ENCODE peak calls at places on chromosome 6, in four cellular contexts. J is fibroblast of pulmonary artery; W is CD8-positive, alpha-beta T cell; C is adrenal gland. Y is an unnamed sample.

GRCh38 chr6:112320561-112321300 is 26.4 kb upstream of the RFPL4B start:
- DNase-seq in J (no peak), W (no peak), C (no peak), Y (no peak)

GRCh38 chr6:115120394-115120793 is 777.6 kb upstream of the HS3ST5 start:
- DNase-seq in J (no peak), W (no peak), C (no peak), Y (no peak)

GRCh38 chr6:161010418-161010817 is 18.8 kb downstream of the MAP3K4 start:
- DNase-seq in J (peak; percentile 67), W (no peak), C (no peak), Y (peak; percentile 39)

GRCh38 chr6:107064579-107065065 is 36.6 kb downstream of the MTRES1 start:
- DNase-seq in J (peak; percentile 79), W (no peak), C (peak; percentile 81), Y (peak; percentile 72)

GRCh38 chr6:1348675-1349074 is 36.8 kb downstream of the FOXQ1 start:
- DNase-seq in J (peak; percentile 86), W (no peak), C (no peak), Y (peak; percentile 51)

GRCh38 chr6:167079853-167080297 is 43.0 kb upstream of the CCR6 start:
- DNase-seq in J (no peak), W (no peak), C (no peak), Y (no peak)

GRCh38 chr6:11043961-11044711 is at the start of gene ELOVL2:
- DNase-seq in J (peak; percentile 53), W (no peak), C (peak; percentile 34), Y (peak; percentile 27)

GRCh38 chr6:149060985-149061760 is 256.3 kb upstream of the TAB2 start:
- DNase-seq in J (peak; percentile 52), W (no peak), C (no peak), Y (peak; percentile 20)

GRCh38 chr6:161417712-161418457 is 144.0 kb upstream of the AGPAT4 start:
- DNase-seq in J (peak; percentile 93), W (no peak), C (peak; percentile 13), Y (peak; percentile 83)

GRCh38 chr6:19895866-19896579 is 58.9 kb downstream of the ID4 start:
- DNase-seq in J (no peak), W (no peak), C (no peak), Y (no peak)

GRCh38 chr6:141421378-141421777 is 711.3 kb upstream of the GJE1 start:
- DNase-seq in J (peak; percentile 77), W (no peak), C (no peak), Y (peak; percentile 85)

GRCh38 chr6:147603392-147604081 is 95.0 kb downstream of the SAMD5 start:
- DNase-seq in J (no peak), W (no peak), C (no peak), Y (no peak)

GRCh38 chr6:14499309-14499708 is 381.7 kb downstream of the CD83 start:
- DNase-seq in J (no peak), W (no peak), C (no peak), Y (no peak)

GRCh38 chr6:144219056-144219685 is 66.0 kb upstream of the UTRN start:
- DNase-seq in J (peak; percentile 76), W (no peak), C (no peak), Y (peak; percentile 69)

GRCh38 chr6:37783025-37783825 is 36.3 kb upstream of the ZFAND3 start:
- DNase-seq in J (no peak), W (no peak), C (no peak), Y (peak; percentile 41)

GRCh38 chr6:159473435-159473834 is 219.6 kb downstream of the SOD2 start:
- DNase-seq in J (no peak), W (no peak), C (no peak), Y (no peak)

GRCh38 chr6:39439342-39440038 is 117.0 kb upstream of the KCNK16 start:
- DNase-seq in J (no peak), W (no peak), C (no peak), Y (no peak)

GRCh38 chr6:134593887-134594286 is 276.0 kb upstream of the SGK1 start:
- DNase-seq in J (no peak), W (no peak), C (no peak), Y (no peak)

DNA sequence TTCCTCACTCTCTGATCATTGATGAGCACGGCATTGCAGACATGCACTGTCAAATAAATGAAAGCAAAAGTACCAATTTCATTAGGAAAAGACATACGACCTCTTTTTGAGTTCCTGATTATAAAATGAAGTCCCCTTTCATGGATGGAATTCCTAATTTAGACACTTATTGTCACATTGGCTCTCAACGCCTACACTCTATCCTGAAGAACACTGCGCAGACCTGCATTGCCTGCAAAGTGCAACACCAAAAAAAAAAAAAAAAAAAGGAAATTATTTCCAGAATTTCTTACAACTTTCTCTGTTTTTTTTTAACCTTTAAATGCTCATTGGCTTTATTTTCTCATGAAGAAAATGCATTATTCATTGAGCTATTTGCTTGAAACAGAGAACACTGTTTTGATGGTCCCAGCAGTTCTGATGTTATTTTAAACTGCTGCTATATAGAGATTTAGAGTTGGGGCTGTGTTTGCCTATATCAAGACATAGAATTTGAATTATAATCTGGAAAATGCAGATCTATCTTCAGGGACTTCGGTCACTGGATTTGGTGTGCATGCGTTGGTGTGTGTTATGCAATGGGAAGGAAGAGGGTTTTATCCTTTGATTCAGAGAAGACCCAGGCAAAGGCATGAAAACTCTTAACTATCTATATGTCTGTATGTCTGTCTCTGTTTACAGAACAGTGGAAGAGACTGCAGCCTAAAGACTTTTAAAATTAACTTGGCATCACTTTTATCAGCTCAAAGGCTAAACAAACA is 1.8 kb downstream of the ADGRB3 start:
- DNase-seq in J (no peak), W (no peak), C (no peak), Y (no peak)
- H3K4me3 ChIP-seq in J (peak overlapping the region; percentile 69), W (no peak overlapping the region), C (no peak overlapping the region), Y (no peak overlapping the region)

GRCh38 chr6:44221291-44221960 is 2.0 kb upstream of the SLC29A1 start:
- DNase-seq in J (peak; percentile 87), W (peak; percentile 61), C (peak; percentile 96), Y (peak; percentile 77)
- H3K4me3 ChIP-seq in J (no peak overlapping the region), W (no peak overlapping the region), C (no peak overlapping the region), Y (no peak overlapping the region)

GRCh38 chr6:140083375-140083774 is 708.9 kb upstream of the CITED2 start:
- DNase-seq in J (no peak), W (no peak), C (no peak), Y (no peak)
- H3K4me3 ChIP-seq in J (no peak overlapping the region), W (no peak overlapping the region), C (no peak overlapping the region), Y (no peak overlapping the region)

GRCh38 chr6:85113934-85114582 is 335.8 kb upstream of the NT5E start:
- DNase-seq in J (peak; percentile 89), W (no peak), C (no peak), Y (peak; percentile 51)

GRCh38 chr6:85115876-85116275 is 334.0 kb upstream of the NT5E start:
- DNase-seq in J (no peak), W (no peak), C (no peak), Y (no peak)

GRCh38 chr6:85112540-85112939 is 337.3 kb upstream of the NT5E start:
- DNase-seq in J (no peak), W (no peak), C (no peak), Y (no peak)

GRCh38 chr6:85116475-85116874 is 333.4 kb upstream of the NT5E start:
- DNase-seq in J (no peak), W (no peak), C (no peak), Y (no peak)

GRCh38 chr6:85114583-85114939 is 335.3 kb upstream of the NT5E start:
- DNase-seq in J (no peak), W (no peak), C (no peak), Y (no peak)
- H3K4me3 ChIP-seq in J (peak overlapping the region; percentile 52), W (no peak overlapping the region), C (no peak overlapping the region), Y (peak overlapping the region; percentile 58)

GRCh38 chr6:30678964-30679726 is 6.3 kb upstream of the DHX16 start:
- DNase-seq in J (peak; percentile 82), W (peak; percentile 91), C (peak; percentile 89), Y (peak; percentile 76)
- H3K4me3 ChIP-seq in J (peak overlapping the region; percentile 29), W (peak overlapping the region; percentile 86), C (no peak overlapping the region), Y (peak overlapping the region; percentile 42)

DNA sequence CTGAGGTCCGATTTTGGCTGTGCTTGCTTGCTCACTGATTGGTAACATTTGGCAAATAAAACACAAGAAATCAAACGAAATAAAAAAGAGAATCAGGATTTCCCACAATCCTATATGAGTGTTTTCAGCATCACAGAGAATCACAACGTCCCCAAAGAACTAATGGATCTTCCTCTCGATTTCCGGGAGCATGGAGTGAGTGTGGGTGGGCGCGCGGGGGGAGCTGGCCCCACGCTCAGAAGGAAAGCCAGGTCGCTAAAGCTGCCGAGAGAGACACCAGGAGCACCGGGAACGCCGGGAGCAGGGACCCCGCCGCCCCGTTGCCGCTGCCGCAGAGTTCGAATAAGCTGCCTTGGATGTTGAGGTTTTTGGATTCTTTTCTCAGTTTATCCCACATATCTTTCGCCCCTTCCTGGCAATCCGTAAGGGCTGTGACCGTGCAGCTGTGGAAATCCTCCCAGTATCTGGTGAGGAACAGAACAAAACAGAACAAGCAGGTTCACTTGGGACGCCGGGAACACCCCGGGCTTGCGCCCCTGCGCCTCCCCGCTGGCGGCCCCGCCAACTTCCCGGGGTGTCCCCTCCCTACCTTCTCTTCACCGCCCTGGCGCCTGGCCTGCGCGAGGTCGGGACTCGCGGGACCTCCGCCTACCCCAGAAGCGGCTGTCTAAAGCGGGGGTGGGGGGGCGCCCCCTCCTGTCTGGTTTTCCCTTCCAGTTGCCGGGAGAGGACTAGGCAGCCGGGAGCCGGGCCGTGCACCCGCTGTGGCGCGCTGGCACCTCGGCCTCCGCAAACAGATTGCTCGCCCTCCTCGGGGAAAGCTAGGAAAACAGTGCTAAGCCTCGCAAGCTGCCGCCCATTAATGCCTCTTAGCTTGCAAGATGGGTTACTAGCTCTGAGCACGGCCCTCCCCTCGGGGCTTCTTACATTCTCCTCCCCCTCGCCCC is 7.7 kb downstream of the NRN1 start:
- DNase-seq in J (no peak), W (no peak), C (no peak), Y (peak; percentile 50)
- H3K4me3 ChIP-seq in J (no peak overlapping the region), W (no peak overlapping the region), C (no peak overlapping the region), Y (peak overlapping the region; percentile 51)

GRCh38 chr6:41881506-41881905 is 13.7 kb downstream of the USP49 start:
- DNase-seq in J (no peak), W (no peak), C (no peak), Y (no peak)

GRCh38 chr6:41884957-41885356 is 10.2 kb downstream of the USP49 start:
- DNase-seq in J (no peak), W (no peak), C (no peak), Y (no peak)

GRCh38 chr6:41892921-41893564 is 2.1 kb downstream of the USP49 start:
- DNase-seq in J (no peak), W (no peak), C (no peak), Y (no peak)

GRCh38 chr6:41885930-41886329 is 9.2 kb downstream of the USP49 start:
- DNase-seq in J (no peak), W (no peak), C (no peak), Y (no peak)

DNA sequence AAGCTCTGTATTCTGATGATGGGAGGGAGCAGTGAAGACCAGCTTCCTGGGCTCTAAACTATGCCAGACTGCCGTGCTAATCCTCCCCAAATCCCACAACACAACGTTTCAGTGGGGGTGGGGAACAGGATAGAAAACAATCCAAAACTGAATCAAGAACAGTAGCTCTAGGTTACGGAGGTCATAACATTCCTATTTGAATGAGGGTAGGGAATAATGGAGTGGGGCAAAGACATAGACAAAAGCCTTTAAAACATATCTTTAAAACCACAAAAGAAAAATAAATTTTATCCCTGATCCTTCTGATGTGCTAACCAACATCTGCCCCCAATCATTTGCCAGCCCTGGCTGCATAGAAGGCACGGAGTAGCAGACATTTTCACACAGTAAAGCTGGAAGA is 7.8 kb downstream of the USP49 start:
- DNase-seq in J (no peak), W (no peak), C (no peak), Y (peak; percentile 79)
- H3K4me3 ChIP-seq in J (no peak overlapping the region), W (no peak overlapping the region), C (no peak overlapping the region), Y (no peak overlapping the region)

Y was measured in AG10803.